ENCODE peak calls at places on chromosomes 2 and 18, in six cellular contexts. C, Q, O, U, H and W are unnamed samples.

GRCh38 chr2:4883375-4883774 is 808.8 kb upstream of the SOX11 start:
- DNase-seq in O (no peak), Q (no peak), C (no peak), U (no peak), H (no peak), W (no peak)

GRCh38 chr18:22466608-22467390 is 49.1 kb upstream of the CTAGE1 start:
- DNase-seq in U (no peak), O (no peak), H (peak), C (peak), Q (no peak), W (peak)

GRCh38 chr2:241665731-241666440 is 20.7 kb downstream of the DTYMK start:
- DNase-seq in O (no peak), H (peak), Q (no peak), U (no peak), C (peak), W (no peak)

GRCh38 chr18:7941533-7941932 is 374.4 kb downstream of the PTPRM start:
- DNase-seq in U (no peak), H (no peak), Q (no peak), O (no peak), C (no peak), W (peak)

GRCh38 chr2:29281585-29281984 is 166.4 kb downstream of the CLIP4 start:
- DNase-seq in C (peak), O (no peak), H (no peak), U (peak), Q (no peak), W (peak)

GRCh38 chr2:205665791-205666190 is 16.5 kb upstream of the NRP2 start:
- DNase-seq in O (no peak), U (no peak), Q (no peak), C (no peak), H (no peak), W (no peak)

GRCh38 chr2:74414475-74414874 is 6.9 kb downstream of the C2orf81 start:
- DNase-seq in U (no peak), O (no peak), Q (peak), H (no peak), C (no peak), W (no peak)

GRCh38 chr2:177972782-177973181 is 99.8 kb downstream of the PDE11A start:
- DNase-seq in C (no peak), U (no peak), O (no peak), Q (peak), H (no peak), W (no peak)

GRCh38 chr2:97688062-97688827 is 18.7 kb downstream of the C2orf92 start:
- DNase-seq in O (no peak), U (no peak), H (no peak), C (no peak), Q (no peak), W (no peak)

GRCh38 chr2:56333812-56334485 is 150.2 kb downstream of the CCDC85A start:
- DNase-seq in U (no peak), C (no peak), O (no peak), Q (peak), H (no peak), W (no peak)

GRCh38 chr18:24601624-24602023 is 141.2 kb downstream of the HRH4 start:
- DNase-seq in Q (peak), H (no peak), C (no peak), O (no peak), U (no peak), W (no peak)

GRCh38 chr2:142668420-142668819 is 209.0 kb upstream of the KYNU start:
- DNase-seq in Q (no peak), C (no peak), H (no peak), U (no peak), O (no peak), W (no peak)

GRCh38 chr18:59923539-59924196 is 23.9 kb downstream of the PMAIP1 start:
- DNase-seq in U (no peak), H (no peak), C (no peak), Q (no peak), O (no peak), W (no peak)

GRCh38 chr2:50535971-50536759 is 495.8 kb downstream of the NRXN1 start:
- DNase-seq in U (peak), Q (peak), H (no peak), O (peak), C (peak), W (no peak)

GRCh38 chr2:224145751-224146355 is 106.8 kb upstream of the SERPINE2 start:
- DNase-seq in H (no peak), C (peak), O (no peak), U (no peak), Q (no peak), W (peak)

GRCh38 chr18:34224423-34225217 is at the start of gene NOL4:
- DNase-seq in H (no peak), U (peak), O (no peak), Q (peak), C (peak), W (no peak)

GRCh38 chr2:39513641-39514094 is 76.6 kb upstream of the MAP4K3 start:
- DNase-seq in H (peak), U (peak), O (peak), C (peak), Q (peak), W (peak)

GRCh38 chr2:239315308-239315707 is 85.5 kb downstream of the HDAC4 start:
- DNase-seq in H (no peak), Q (no peak), U (no peak), O (no peak), C (no peak), W (no peak)

GRCh38 chr2:64899081-64899865 is 89.9 kb upstream of the SLC1A4 start:
- DNase-seq in C (no peak), U (no peak), Q (no peak), H (no peak), O (no peak), W (no peak)
- H3K27ac ChIP-seq in C (no peak), U (no peak), Q (no peak), H (no peak), O (no peak), W (no peak)

GRCh38 chr2:1780693-1781092 is 36.4 kb upstream of the PXDN start:
- DNase-seq in H (no peak), U (no peak), Q (no peak), C (no peak), O (no peak), W (no peak)
- H3K27ac ChIP-seq in H (no peak), U (no peak), Q (no peak), C (no peak), O (no peak), W (no peak)

GRCh38 chr2:227759411-227760113 is 13.9 kb downstream of the SCYGR8 start:
- DNase-seq in C (no peak), Q (peak), O (no peak), U (peak), H (no peak), W (no peak)
- H3K27ac ChIP-seq in C (no peak), Q (no peak), O (no peak), U (no peak), H (no peak), W (peak)

GRCh38 chr18:9878095-9878494 is 7.7 kb upstream of the TXNDC2 start:
- DNase-seq in H (no peak), C (no peak), U (no peak), Q (no peak), O (no peak), W (no peak)
- H3K27ac ChIP-seq in H (peak), C (no peak), U (no peak), Q (no peak), O (no peak), W (no peak)

GRCh38 chr2:128549646-128550260 is 231.1 kb upstream of the HS6ST1 start:
- DNase-seq in U (no peak), C (no peak), O (no peak), Q (no peak), H (no peak), W (no peak)
- H3K27ac ChIP-seq in U (no peak), C (no peak), O (no peak), Q (no peak), H (no peak), W (no peak)

DNA sequence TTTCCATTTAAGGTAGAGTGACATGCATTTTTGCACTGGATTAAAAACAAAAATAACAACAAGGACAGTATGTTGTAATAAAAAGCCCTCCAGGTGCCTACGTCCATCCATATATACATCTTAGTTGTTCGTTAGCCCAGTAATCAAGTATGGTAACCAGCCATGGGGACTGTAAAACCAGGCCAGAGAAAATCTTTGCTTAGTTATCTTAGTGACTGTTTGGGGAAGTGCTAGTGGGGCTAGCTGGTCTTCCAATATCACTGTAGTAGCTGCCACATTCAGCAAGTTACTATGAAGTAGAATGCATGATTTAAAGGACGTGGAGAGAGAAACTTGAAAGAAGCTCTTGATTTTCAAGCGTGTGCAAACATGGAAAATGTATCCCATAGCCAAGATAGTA is 95.9 kb upstream of the STON1 start:
- DNase-seq in H (no peak), U (no peak), O (no peak), C (no peak), Q (no peak), W (no peak)
- H3K27ac ChIP-seq in H (no peak), U (no peak), O (no peak), C (no peak), Q (no peak), W (no peak)